ENCODE peak calls at places on chromosomes 1 and 21, in four cellular contexts. F, U, Q and R are unnamed samples.

GRCh38 chr1:111618953-111619634 is 495 bp upstream of the RAP1A start:
- DNase-seq in Q (no peak), U (no peak), F (no peak), R (no peak)

GRCh38 chr1:156435551-156436318 is 64.8 kb downstream of the MEF2D start:
- DNase-seq in Q (no peak), U (no peak), F (peak), R (peak)

GRCh38 chr1:183318433-183318832 is 99.7 kb downstream of the NMNAT2 start:
- DNase-seq in Q (peak), U (peak), F (no peak), R (no peak)

GRCh38 chr21:34745557-34746255 is 76.9 kb downstream of the CLIC6 start:
- DNase-seq in U (peak), F (peak), Q (peak), R (peak)

GRCh38 chr1:206890125-206890637 is 7.1 kb upstream of the IL24 start:
- DNase-seq in Q (no peak), F (peak), U (no peak), R (no peak)

GRCh38 chr1:14815175-14815882 is 216.8 kb downstream of the KAZN start:
- DNase-seq in F (no peak), U (no peak), Q (no peak), R (no peak)

GRCh38 chr1:53783056-53783455 is 44.1 kb upstream of the GLIS1 start:
- DNase-seq in Q (no peak), F (peak), U (no peak), R (no peak)

GRCh38 chr1:7527733-7528045 is 243.4 kb upstream of the VAMP3 start:
- DNase-seq in Q (no peak), F (no peak), U (no peak), R (no peak)

GRCh38 chr1:17742590-17742989 is 12.5 kb upstream of the ACTL8 start:
- DNase-seq in F (no peak), U (peak), Q (no peak), R (no peak)

GRCh38 chr1:86741947-86742572 is 37.7 kb downstream of the SH3GLB1 start:
- DNase-seq in Q (no peak), F (peak), U (no peak), R (peak)

GRCh38 chr1:77832889-77833288 is 53.4 kb downstream of the MIGA1 start:
- DNase-seq in F (no peak), U (peak), Q (no peak), R (no peak)

GRCh38 chr1:214569357-214570004 is 18.1 kb upstream of the PTPN14 start:
- DNase-seq in Q (no peak), U (no peak), F (no peak), R (no peak)

GRCh38 chr1:87684786-87685185 is 356.1 kb downstream of the LMO4 start:
- DNase-seq in Q (no peak), F (no peak), U (no peak), R (no peak)

GRCh38 chr1:245957446-245957845 is 549.6 kb downstream of the SMYD3 start:
- DNase-seq in Q (no peak), F (no peak), U (no peak), R (no peak)

GRCh38 chr1:15756143-15757015 is 2.2 kb upstream of the FBLIM1 start:
- DNase-seq in Q (no peak), U (no peak), F (no peak), R (no peak)

GRCh38 chr1:247301176-247301540 is 30.5 kb downstream of the ZNF496 start:
- DNase-seq in U (no peak), Q (no peak), F (no peak), R (no peak)